ENCODE peak calls at places on chromosome 22, in seven cellular contexts. O, R, F, G, N, V and K are unnamed samples.

GRCh38 chr22:20583471-20583922 is 76.1 kb downstream of the MED15 start:
- DNase-seq in O (no peak), R (no peak), F (no peak), G (no peak), N (no peak), V (no peak), K (no peak)

GRCh38 chr22:33579448-33580093 is 340.7 kb downstream of the LARGE1 start:
- DNase-seq in O (no peak), R (peak), F (peak), G (peak), N (no peak), V (no peak), K (peak)

GRCh38 chr22:20979243-20979809 is 2.8 kb upstream of the LZTR1 start:
- DNase-seq in O (peak), R (peak), F (peak), G (peak), N (peak), V (peak), K (no peak)

GRCh38 chr22:27206001-27206746 is 548.8 kb downstream of the MIAT start:
- DNase-seq in O (no peak), R (peak), F (no peak), G (no peak), N (no peak), V (no peak), K (no peak)

GRCh38 chr22:49975543-49976389 is 15.2 kb downstream of the PIM3 start:
- DNase-seq in O (no peak), R (no peak), F (peak), G (peak), N (peak), V (no peak), K (peak)

GRCh38 chr22:20116376-20116950 is 559 bp downstream of the RANBP1 start:
- DNase-seq in O (no peak), R (no peak), F (no peak), G (peak), N (no peak), V (no peak), K (no peak)

GRCh38 chr22:45866398-45867117 is 110.4 kb downstream of the WNT7B start:
- DNase-seq in O (no peak), R (no peak), F (no peak), G (no peak), N (no peak), V (no peak), K (no peak)

GRCh38 chr22:50445880-50446707 is 28.7 kb downstream of the SBF1 start:
- DNase-seq in O (no peak), R (no peak), F (no peak), G (no peak), N (no peak), V (no peak), K (no peak)

GRCh38 chr22:20174785-20175596 is 24.1 kb upstream of the CCDC188 start:
- DNase-seq in O (no peak), R (peak), F (no peak), G (no peak), N (no peak), V (no peak), K (peak)

GRCh38 chr22:44049369-44050231 is 25.5 kb downstream of the PARVB start:
- DNase-seq in O (no peak), R (no peak), F (no peak), G (no peak), N (no peak), V (no peak), K (no peak)